ENCODE peak calls at places on chromosomes 13 and 19, in eight cellular contexts. One of them, this sample, is unnamed.

GRCh38 chr13:85798999-85799646 is at the start of gene SLITRK6:
- DNase-seq in breast epithelium: no peak
- DNase-seq in GM12878: no peak
- DNase-seq in HepG2: no peak
- DNase-seq in HCT116: peak
- DNase-seq in GM12891: no peak
- DNase-seq in GM12892: no peak
- DNase-seq in H1: no peak
- DNase-seq in this sample: no peak

GRCh38 chr13:76455960-76456359 is 430.2 kb downstream of the KCTD12 start:
- DNase-seq in breast epithelium: no peak
- DNase-seq in GM12878: no peak
- DNase-seq in HepG2: no peak
- DNase-seq in HCT116: no peak
- DNase-seq in GM12891: no peak
- DNase-seq in GM12892: no peak
- DNase-seq in H1: no peak
- DNase-seq in this sample: no peak

GRCh38 chr19:51094696-51095279 is 12.1 kb upstream of the KLK14 start:
- DNase-seq in breast epithelium: no peak
- DNase-seq in GM12878: no peak
- DNase-seq in HepG2: peak
- DNase-seq in HCT116: no peak
- DNase-seq in GM12891: peak
- DNase-seq in GM12892: peak
- DNase-seq in H1: peak
- DNase-seq in this sample: no peak

GRCh38 chr13:48950507-48950886 is 25.2 kb upstream of the FNDC3A start:
- DNase-seq in breast epithelium: no peak
- DNase-seq in GM12878: no peak
- DNase-seq in HepG2: peak
- DNase-seq in HCT116: peak
- DNase-seq in GM12891: no peak
- DNase-seq in GM12892: no peak
- DNase-seq in H1: no peak
- DNase-seq in this sample: no peak

GRCh38 chr13:50843256-50844043 is at the start of gene DLEU7:
- DNase-seq in breast epithelium: no peak
- DNase-seq in GM12878: no peak
- DNase-seq in HepG2: no peak
- DNase-seq in HCT116: no peak
- DNase-seq in GM12891: no peak
- DNase-seq in GM12892: no peak
- DNase-seq in H1: peak
- DNase-seq in this sample: no peak

GRCh38 chr13:112348642-112349345 is 27.4 kb upstream of the SPACA7 start:
- DNase-seq in breast epithelium: no peak
- DNase-seq in GM12878: no peak
- DNase-seq in HepG2: no peak
- DNase-seq in HCT116: no peak
- DNase-seq in GM12891: no peak
- DNase-seq in GM12892: no peak
- DNase-seq in H1: no peak
- DNase-seq in this sample: peak

GRCh38 chr13:74061939-74062595 is 72.1 kb downstream of the KLF12 start:
- DNase-seq in breast epithelium: no peak
- DNase-seq in GM12878: peak
- DNase-seq in HepG2: no peak
- DNase-seq in HCT116: no peak
- DNase-seq in GM12891: peak
- DNase-seq in GM12892: no peak
- DNase-seq in H1: no peak
- DNase-seq in this sample: no peak

GRCh38 chr13:39886336-39886735 is 230.9 kb downstream of the COG6 start:
- DNase-seq in breast epithelium: no peak
- DNase-seq in GM12878: no peak
- DNase-seq in HepG2: no peak
- DNase-seq in HCT116: no peak
- DNase-seq in GM12891: no peak
- DNase-seq in GM12892: no peak
- DNase-seq in H1: no peak
- DNase-seq in this sample: no peak

DNA sequence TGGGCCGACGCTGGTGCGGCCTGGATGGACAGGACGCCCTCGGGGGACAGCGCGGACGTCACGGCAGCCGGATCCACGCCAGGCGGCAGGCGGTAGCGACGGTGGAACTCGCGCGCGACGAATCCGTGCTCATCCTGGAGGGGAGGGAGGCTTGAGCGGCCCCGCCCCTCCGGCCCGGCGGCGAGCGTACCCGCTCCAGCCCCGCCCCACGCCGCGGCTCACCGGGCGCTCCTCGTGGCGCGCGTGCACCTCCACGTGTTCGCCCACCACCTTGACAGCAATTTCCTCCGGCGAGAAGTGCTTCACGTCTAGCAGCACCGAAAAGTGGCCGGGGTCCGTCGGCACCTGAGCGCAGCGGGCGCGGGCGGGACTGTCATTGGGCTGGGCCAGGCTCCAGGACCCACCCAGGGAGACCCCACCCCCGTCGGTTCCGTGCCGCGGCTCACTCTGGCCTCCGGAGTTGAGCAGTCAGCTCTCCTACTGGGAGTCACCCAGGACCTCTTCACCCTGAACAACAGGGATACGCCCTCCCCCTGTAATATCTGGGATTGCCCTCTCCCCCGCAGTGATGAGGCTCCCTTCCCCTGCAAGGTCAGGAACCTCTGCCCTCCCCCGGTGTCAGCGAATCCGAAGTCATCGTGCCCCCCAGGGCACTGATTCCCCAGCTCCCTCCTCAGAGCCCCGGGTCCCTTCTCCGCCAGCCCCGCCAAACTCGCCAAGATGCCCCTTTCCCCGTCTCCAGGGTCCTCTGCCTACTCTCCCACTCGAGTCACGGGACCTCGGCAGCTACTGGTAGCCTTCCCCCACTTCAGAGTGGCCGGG is 1.1 kb downstream of the HSPB6 start:
- DNase-seq in breast epithelium: peak
- DNase-seq in GM12878: no peak
- DNase-seq in HepG2: no peak
- DNase-seq in HCT116: no peak
- DNase-seq in GM12891: no peak
- DNase-seq in GM12892: no peak
- DNase-seq in H1: no peak
- DNase-seq in this sample: peak
- TF ChIP-seq POLR2A in breast epithelium: no peak
- TF ChIP-seq POLR2A in GM12878: no peak
- TF ChIP-seq POLR2A in HepG2: no peak
- TF ChIP-seq POLR2A in HCT116: no peak
- TF ChIP-seq POLR2A in GM12891: no peak
- TF ChIP-seq POLR2A in GM12892: no peak
- TF ChIP-seq POLR2A in H1: no peak
- TF ChIP-seq POLR2A in this sample: peak

DNA sequence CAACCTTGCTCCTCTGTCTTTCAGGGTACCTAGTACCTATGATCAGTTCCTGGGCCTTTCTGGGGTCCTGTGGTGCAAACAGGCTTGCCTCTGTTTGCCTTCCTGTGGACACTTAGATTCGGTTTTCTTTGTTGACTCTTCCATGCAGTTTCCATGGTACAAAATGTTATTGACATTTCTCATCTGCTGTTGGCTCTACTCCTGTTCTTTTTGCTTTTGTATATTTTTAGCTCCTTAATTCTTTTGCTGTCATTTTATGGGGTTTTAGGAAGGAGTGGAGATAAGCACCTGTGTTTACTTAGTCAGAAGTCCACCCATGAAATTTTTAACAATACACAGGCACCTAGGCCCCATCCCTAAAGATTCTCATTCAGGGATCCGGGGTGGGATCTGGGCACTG is 20.5 kb upstream of the CNMD start:
- DNase-seq in breast epithelium: no peak
- DNase-seq in GM12878: no peak
- DNase-seq in HepG2: no peak
- DNase-seq in HCT116: no peak
- DNase-seq in GM12891: no peak
- DNase-seq in GM12892: no peak
- DNase-seq in H1: no peak
- DNase-seq in this sample: no peak
- TF ChIP-seq POLR2AphosphoS5 in breast epithelium: no peak
- TF ChIP-seq POLR2AphosphoS5 in GM12878: no peak
- TF ChIP-seq POLR2AphosphoS5 in HepG2: no peak
- TF ChIP-seq POLR2AphosphoS5 in HCT116: no peak
- TF ChIP-seq POLR2AphosphoS5 in GM12891: no peak
- TF ChIP-seq POLR2AphosphoS5 in GM12892: no peak
- TF ChIP-seq POLR2AphosphoS5 in H1: no peak
- TF ChIP-seq POLR2AphosphoS5 in this sample: no peak

DNA sequence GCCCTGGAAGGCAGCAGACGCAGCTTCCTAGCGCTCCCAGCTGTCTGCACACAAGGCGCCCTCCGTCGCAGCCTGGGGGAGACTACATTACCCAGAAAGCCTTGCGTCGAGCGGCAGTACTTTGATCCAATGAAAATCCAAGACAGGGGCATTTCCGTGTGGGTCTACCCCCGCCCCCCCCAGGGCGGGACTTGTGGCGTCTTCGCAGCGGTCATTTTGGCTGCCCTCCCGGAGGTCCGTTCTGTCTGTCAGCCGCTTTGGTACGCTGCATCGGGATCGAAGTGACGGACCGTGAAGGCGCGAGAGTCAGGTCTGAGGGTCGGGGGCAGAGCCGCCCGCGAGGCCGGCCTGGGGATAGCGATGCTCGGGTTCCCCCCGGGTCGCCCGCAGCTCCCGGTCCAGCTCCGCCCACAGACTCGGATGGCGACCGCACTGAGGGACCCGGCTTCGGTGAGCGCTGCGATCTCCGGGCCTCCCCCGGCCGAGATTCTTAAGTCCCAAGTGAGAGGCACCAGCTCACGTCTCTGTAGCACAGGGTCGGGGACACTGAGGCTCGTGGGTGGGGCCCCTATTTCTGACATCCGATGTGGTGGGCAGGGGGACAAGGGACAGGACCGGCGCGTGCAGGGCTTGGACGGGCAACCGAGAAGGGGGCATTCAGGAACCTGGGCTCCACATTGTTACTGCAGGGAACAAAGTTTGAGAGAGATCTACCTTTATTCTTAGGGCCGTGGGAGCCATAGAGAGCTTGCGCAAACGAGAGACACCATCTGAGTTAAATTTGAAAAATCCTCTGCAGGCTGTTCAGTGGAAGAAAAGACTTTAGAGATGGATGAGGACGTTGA is at the start of gene ZNF211:
- DNase-seq in breast epithelium: peak
- DNase-seq in GM12878: peak
- DNase-seq in HepG2: peak
- DNase-seq in HCT116: peak
- DNase-seq in GM12891: peak
- DNase-seq in GM12892: peak
- DNase-seq in H1: peak
- DNase-seq in this sample: peak
- TF ChIP-seq POLR2A in breast epithelium: peak
- TF ChIP-seq POLR2A in GM12878: peak
- TF ChIP-seq POLR2A in HepG2: peak
- TF ChIP-seq POLR2A in HCT116: no peak
- TF ChIP-seq POLR2A in GM12891: peak
- TF ChIP-seq POLR2A in GM12892: peak
- TF ChIP-seq POLR2A in H1: no peak
- TF ChIP-seq POLR2A in this sample: no peak

GRCh38 chr19:45485301-45486077 is 11.4 kb downstream of the RTN2 start:
- DNase-seq in breast epithelium: peak
- DNase-seq in GM12878: peak
- DNase-seq in HepG2: peak
- DNase-seq in HCT116: peak
- DNase-seq in GM12891: peak
- DNase-seq in GM12892: peak
- DNase-seq in H1: peak
- DNase-seq in this sample: peak
- TF ChIP-seq POLR2AphosphoS5 in breast epithelium: no peak
- TF ChIP-seq POLR2AphosphoS5 in GM12878: no peak
- TF ChIP-seq POLR2AphosphoS5 in HepG2: no peak
- TF ChIP-seq POLR2AphosphoS5 in HCT116: no peak
- TF ChIP-seq POLR2AphosphoS5 in GM12891: no peak
- TF ChIP-seq POLR2AphosphoS5 in GM12892: no peak
- TF ChIP-seq POLR2AphosphoS5 in H1: no peak
- TF ChIP-seq POLR2AphosphoS5 in this sample: no peak

GRCh38 chr19:34253711-34254551 is 423 bp upstream of the GARRE1 start:
- DNase-seq in breast epithelium: peak
- DNase-seq in GM12878: no peak
- DNase-seq in HepG2: peak
- DNase-seq in HCT116: no peak
- DNase-seq in GM12891: peak
- DNase-seq in GM12892: peak
- DNase-seq in H1: peak
- DNase-seq in this sample: peak
- TF ChIP-seq POLR2A in breast epithelium: peak
- TF ChIP-seq POLR2A in GM12878: no peak
- TF ChIP-seq POLR2A in HepG2: peak
- TF ChIP-seq POLR2A in HCT116: peak
- TF ChIP-seq POLR2A in GM12891: peak
- TF ChIP-seq POLR2A in GM12892: peak
- TF ChIP-seq POLR2A in H1: no peak
- TF ChIP-seq POLR2A in this sample: no peak

GRCh38 chr13:110258876-110259631 is 47.9 kb downstream of the COL4A1 start:
- DNase-seq in breast epithelium: no peak
- DNase-seq in GM12878: no peak
- DNase-seq in HepG2: no peak
- DNase-seq in HCT116: no peak
- DNase-seq in GM12891: no peak
- DNase-seq in GM12892: no peak
- DNase-seq in H1: no peak
- DNase-seq in this sample: no peak
- TF ChIP-seq POLR2AphosphoS5 in breast epithelium: no peak
- TF ChIP-seq POLR2AphosphoS5 in GM12878: no peak
- TF ChIP-seq POLR2AphosphoS5 in HepG2: no peak
- TF ChIP-seq POLR2AphosphoS5 in HCT116: no peak
- TF ChIP-seq POLR2AphosphoS5 in GM12891: no peak
- TF ChIP-seq POLR2AphosphoS5 in GM12892: no peak
- TF ChIP-seq POLR2AphosphoS5 in H1: no peak
- TF ChIP-seq POLR2AphosphoS5 in this sample: no peak

This sample was measured in suprapubic skin.